ENCODE peak calls at places on chromosomes 13 and 19, in ten cellular contexts. V is astrocyte of the spinal cord, A is thyroid gland, T is activated B cell treated with CpG ODN at 0.5 μM for 24 hours, J is type B pancreatic cell, S is neural progenitor cell, R is left ventricle myocardium inferior, I is kidney, U is mucosa of gallbladder, N is NCI-H2171 treated with DMSO at 0.1 percent for 48 hours. Q is an unnamed sample.

GRCh38 chr13:22915442-22916082 is 265.2 kb upstream of the SGCG start:
- DNase-seq in V (peak; percentile 48), A (peak; percentile 82), T (no peak), J (peak; percentile 84), S (peak; percentile 84), R (peak; percentile 38), I (peak; percentile 86), U (peak; percentile 45), N (no peak), Q (peak; percentile 69)

GRCh38 chr13:100520936-100521765 is 67.4 kb downstream of the GGACT start:
- DNase-seq in V (peak; percentile 41), A (no peak), T (no peak), J (no peak), S (peak; percentile 67), R (no peak), I (no peak), U (no peak), N (peak; percentile 64), Q (no peak)

GRCh38 chr13:111584101-111584500 is 263.7 kb downstream of the TEX29 start:
- DNase-seq in V (no peak), A (no peak), T (no peak), J (no peak), S (no peak), R (no peak), I (peak; percentile 37), U (no peak), N (no peak), Q (no peak)

GRCh38 chr19:3186377-3186688 is 603 bp downstream of the NCLN start:
- DNase-seq in V (no peak), A (no peak), T (no peak), J (no peak), S (peak; percentile 41), R (no peak), I (peak; percentile 86), U (no peak), N (no peak), Q (peak; percentile 19)

GRCh38 chr13:75492389-75492788 is 10.4 kb upstream of the TBC1D4 start:
- DNase-seq in V (peak; percentile 12), A (no peak), T (no peak), J (no peak), S (no peak), R (no peak), I (no peak), U (no peak), N (no peak), Q (no peak)

GRCh38 chr13:110944121-110944967 is 29.5 kb upstream of the ANKRD10 start:
- DNase-seq in V (peak; percentile 59), A (no peak), T (no peak), J (no peak), S (peak; percentile 72), R (no peak), I (no peak), U (no peak), N (peak; percentile 4), Q (no peak)

GRCh38 chr13:111632906-111633305 is 312.5 kb downstream of the TEX29 start:
- DNase-seq in V (no peak), A (no peak), T (no peak), J (no peak), S (peak; percentile 28), R (no peak), I (no peak), U (no peak), N (no peak), Q (no peak)

GRCh38 chr19:1237754-1238372 is at the start of gene CBARP:
- DNase-seq in V (no peak), A (peak; percentile 55), T (peak; percentile 39), J (no peak), S (peak; percentile 89), R (peak; percentile 44), I (no peak), U (no peak), N (no peak), Q (peak; percentile 62)

GRCh38 chr19:5558101-5558621 is 9.6 kb downstream of the TINCR start:
- DNase-seq in V (no peak), A (no peak), T (no peak), J (no peak), S (no peak), R (no peak), I (no peak), U (no peak), N (no peak), Q (no peak)

GRCh38 chr19:17246681-17247425 is 1.1 kb upstream of the NR2F6 start:
- DNase-seq in V (peak; percentile 43), A (peak; percentile 37), T (no peak), J (no peak), S (no peak), R (peak; percentile 49), I (no peak), U (peak; percentile 25), N (no peak), Q (peak; percentile 44)

Q was measured in left cardiac atrium.